ENCODE peak calls at places on chromosomes 4 and X, in six cellular contexts. One of them, this sample, is unnamed.

GRCh38 chr4:95061220-95061619 is 303.5 kb downstream of the BMPR1B start:
- DNase-seq in T-helper 2 cell: no peak
- DNase-seq in naive thymus-derived CD8-positive, alpha-beta T cell: no peak
- DNase-seq in astrocyte of the cerebellum: no peak
- DNase-seq in mesenchymal stem cell: peak
- DNase-seq in NCI-H2081: no peak
- DNase-seq in this sample: no peak

GRCh38 chr4:186553717-186554116 is 1.6 kb downstream of the MTNR1A start:
- DNase-seq in mesenchymal stem cell: no peak
- DNase-seq in naive thymus-derived CD8-positive, alpha-beta T cell: no peak
- DNase-seq in NCI-H2081: no peak
- DNase-seq in astrocyte of the cerebellum: no peak
- DNase-seq in T-helper 2 cell: no peak
- DNase-seq in this sample: no peak

GRCh38 chr4:73507541-73507940 is 26.0 kb downstream of the AFM start:
- DNase-seq in naive thymus-derived CD8-positive, alpha-beta T cell: no peak
- DNase-seq in NCI-H2081: no peak
- DNase-seq in astrocyte of the cerebellum: no peak
- DNase-seq in T-helper 2 cell: no peak
- DNase-seq in mesenchymal stem cell: no peak
- DNase-seq in this sample: no peak

GRCh38 chr4:124713213-124713592 is 671 bp upstream of the ANKRD50 start:
- DNase-seq in astrocyte of the cerebellum: peak
- DNase-seq in T-helper 2 cell: no peak
- DNase-seq in mesenchymal stem cell: peak
- DNase-seq in naive thymus-derived CD8-positive, alpha-beta T cell: no peak
- DNase-seq in NCI-H2081: peak
- DNase-seq in this sample: no peak

GRCh38 chr4:122009524-122009923 is 57.7 kb upstream of the TRPC3 start:
- DNase-seq in T-helper 2 cell: no peak
- DNase-seq in mesenchymal stem cell: no peak
- DNase-seq in astrocyte of the cerebellum: no peak
- DNase-seq in naive thymus-derived CD8-positive, alpha-beta T cell: no peak
- DNase-seq in NCI-H2081: no peak
- DNase-seq in this sample: no peak

GRCh38 chr4:2441393-2442174 is 22.8 kb downstream of the CFAP99 start:
- DNase-seq in T-helper 2 cell: peak
- DNase-seq in mesenchymal stem cell: peak
- DNase-seq in astrocyte of the cerebellum: no peak
- DNase-seq in naive thymus-derived CD8-positive, alpha-beta T cell: peak
- DNase-seq in NCI-H2081: peak
- DNase-seq in this sample: no peak

GRCh38 chrX:154779261-154779660 is 16.6 kb downstream of the DKC1 start:
- DNase-seq in naive thymus-derived CD8-positive, alpha-beta T cell: no peak
- DNase-seq in mesenchymal stem cell: peak
- DNase-seq in T-helper 2 cell: no peak
- DNase-seq in NCI-H2081: no peak
- DNase-seq in astrocyte of the cerebellum: no peak
- DNase-seq in this sample: no peak

GRCh38 chr4:145176641-145177432 is 3.6 kb downstream of the OTUD4 start:
- DNase-seq in astrocyte of the cerebellum: no peak
- DNase-seq in mesenchymal stem cell: peak
- DNase-seq in NCI-H2081: no peak
- DNase-seq in naive thymus-derived CD8-positive, alpha-beta T cell: no peak
- DNase-seq in T-helper 2 cell: no peak
- DNase-seq in this sample: no peak

GRCh38 chr4:7890635-7891393 is 48.8 kb downstream of the AFAP1 start:
- DNase-seq in naive thymus-derived CD8-positive, alpha-beta T cell: no peak
- DNase-seq in T-helper 2 cell: no peak
- DNase-seq in astrocyte of the cerebellum: peak
- DNase-seq in NCI-H2081: no peak
- DNase-seq in mesenchymal stem cell: peak
- DNase-seq in this sample: no peak

GRCh38 chrX:82912401-82912800 is 595.7 kb upstream of the POU3F4 start:
- DNase-seq in mesenchymal stem cell: no peak
- DNase-seq in T-helper 2 cell: no peak
- DNase-seq in NCI-H2081: no peak
- DNase-seq in naive thymus-derived CD8-positive, alpha-beta T cell: no peak
- DNase-seq in astrocyte of the cerebellum: no peak
- DNase-seq in this sample: no peak

GRCh38 chr4:108166038-108166437 is 2.7 kb downstream of the LEF1 start:
- DNase-seq in astrocyte of the cerebellum: no peak
- DNase-seq in NCI-H2081: no peak
- DNase-seq in naive thymus-derived CD8-positive, alpha-beta T cell: peak
- DNase-seq in T-helper 2 cell: peak
- DNase-seq in mesenchymal stem cell: no peak
- DNase-seq in this sample: no peak

This sample was measured in brain pericyte.